ENCODE peak calls at places on chromosomes 1 and 21, in nine cellular contexts. I is myocyte; G is non-pigmented ciliary epithelial cell; E is thoracic aorta; W is naive thymus-derived CD8-positive, alpha-beta T cell; H is CMK; V is mucosa of descending colon; A is uterus; Q is ELF-1. T is an unnamed sample.

GRCh38 chr1:58815680-58816071 is 31.8 kb upstream of the JUN start:
- DNase-seq in I (peak; percentile 61), G (no peak), E (no peak), W (peak; percentile 24), H (no peak), V (peak; percentile 75), A (no peak), Q (peak; percentile 45), T (no peak)

GRCh38 chr1:179187043-179187442 is 42.4 kb downstream of the ABL2 start:
- DNase-seq in I (no peak), G (no peak), E (no peak), W (no peak), H (no peak), V (no peak), A (no peak), Q (no peak), T (no peak)

GRCh38 chr1:213715182-213715581 is 272.6 kb upstream of the PROX1 start:
- DNase-seq in I (no peak), G (no peak), E (no peak), W (no peak), H (no peak), V (no peak), A (no peak), Q (no peak), T (no peak)

GRCh38 chr1:203380395-203381150 is 29.7 kb upstream of the FMOD start:
- DNase-seq in I (no peak), G (no peak), E (no peak), W (no peak), H (no peak), V (no peak), A (no peak), Q (no peak), T (no peak)

GRCh38 chr1:36889478-36889845 is 144.9 kb downstream of the GRIK3 start:
- DNase-seq in I (no peak), G (no peak), E (no peak), W (no peak), H (no peak), V (no peak), A (no peak), Q (no peak), T (no peak)

GRCh38 chr1:56578664-56578962 is 750 bp downstream of the PLPP3 start:
- DNase-seq in I (no peak), G (no peak), E (no peak), W (no peak), H (no peak), V (no peak), A (no peak), Q (no peak), T (no peak)

GRCh38 chr1:44105810-44106209 is 12.8 kb upstream of the KLF17 start:
- DNase-seq in I (no peak), G (no peak), E (no peak), W (no peak), H (no peak), V (no peak), A (no peak), Q (no peak), T (no peak)

GRCh38 chr1:77473690-77474089 is 191.9 kb downstream of the AK5 start:
- DNase-seq in I (peak; percentile 78), G (peak; percentile 56), E (no peak), W (no peak), H (no peak), V (no peak), A (no peak), Q (no peak), T (no peak)

GRCh38 chr21:17901458-17902092 is 82.4 kb upstream of the C21orf91 start:
- DNase-seq in I (no peak), G (no peak), E (no peak), W (no peak), H (no peak), V (no peak), A (no peak), Q (peak; percentile 49), T (no peak)

GRCh38 chr21:45318556-45319341 is 31.1 kb upstream of the POFUT2 start:
- DNase-seq in I (no peak), G (no peak), E (no peak), W (no peak), H (no peak), V (no peak), A (peak; percentile 65), Q (peak; percentile 94), T (no peak)

GRCh38 chr21:35575280-35575915 is 484.9 kb downstream of the SETD4 start:
- DNase-seq in I (peak; percentile 78), G (peak; percentile 55), E (no peak), W (no peak), H (no peak), V (no peak), A (no peak), Q (no peak), T (peak; percentile 30)

GRCh38 chr1:11407301-11407994 is 71.5 kb upstream of the DISP3 start:
- DNase-seq in I (no peak), G (no peak), E (no peak), W (peak; percentile 22), H (peak; percentile 67), V (no peak), A (no peak), Q (no peak), T (peak; percentile 47)

GRCh38 chr1:77139389-77139788 is 79.8 kb downstream of the PIGK start:
- DNase-seq in I (peak; percentile 3), G (no peak), E (no peak), W (no peak), H (no peak), V (no peak), A (no peak), Q (no peak), T (no peak)

GRCh38 chr1:184664042-184664659 is 90.5 kb downstream of the EDEM3 start:
- DNase-seq in I (peak; percentile 73), G (peak; percentile 5), E (no peak), W (peak; percentile 13), H (no peak), V (peak; percentile 83), A (peak; percentile 84), Q (peak; percentile 89), T (peak; percentile 67)

GRCh38 chr1:107782192-107782845 is 182.7 kb downstream of the VAV3 start:
- DNase-seq in I (peak; percentile 76), G (peak; percentile 13), E (no peak), W (peak; percentile 75), H (peak; percentile 32), V (no peak), A (no peak), Q (no peak), T (peak; percentile 86)

GRCh38 chr1:7970250-7970649 is 8.7 kb downstream of the PARK7 start:
- DNase-seq in I (no peak), G (no peak), E (no peak), W (no peak), H (no peak), V (no peak), A (no peak), Q (no peak), T (no peak)

GRCh38 chr1:31111290-31111951 is 45.9 kb upstream of the PUM1 start:
- DNase-seq in I (peak; percentile 48), G (no peak), E (no peak), W (no peak), H (no peak), V (peak; percentile 55), A (peak; percentile 15), Q (peak; percentile 82), T (no peak)

GRCh38 chr21:26961704-26962103 is 5.2 kb downstream of the ADAMTS5 start:
- DNase-seq in I (peak; percentile 71), G (no peak), E (no peak), W (no peak), H (no peak), V (no peak), A (peak; percentile 23), Q (peak; percentile 40), T (peak; percentile 73)

GRCh38 chr1:74480068-74480467 is 32.3 kb downstream of the LRRC53 start:
- DNase-seq in I (peak; percentile 24), G (no peak), E (no peak), W (no peak), H (no peak), V (no peak), A (no peak), Q (no peak), T (no peak)

GRCh38 chr1:172809751-172810150 is 150.8 kb downstream of the FASLG start:
- DNase-seq in I (no peak), G (no peak), E (no peak), W (no peak), H (no peak), V (no peak), A (no peak), Q (no peak), T (no peak)

GRCh38 chr21:42384184-42384583 is 11.7 kb downstream of the TMPRSS3 start:
- DNase-seq in I (no peak), G (no peak), E (no peak), W (no peak), H (no peak), V (no peak), A (no peak), Q (no peak), T (no peak)

GRCh38 chr1:113415256-113416189 is 25.2 kb downstream of the MAGI3 start:
- DNase-seq in I (no peak), G (no peak), E (no peak), W (no peak), H (no peak), V (no peak), A (no peak), Q (no peak), T (no peak)

GRCh38 chr1:30759718-30760281 is 2.2 kb upstream of the LAPTM5 start:
- DNase-seq in I (no peak), G (no peak), E (no peak), W (peak; percentile 71), H (no peak), V (no peak), A (no peak), Q (peak; percentile 57), T (peak; percentile 68)

GRCh38 chr1:3545363-3546047 is 65.8 kb downstream of the MEGF6 start:
- DNase-seq in I (peak; percentile 35), G (no peak), E (no peak), W (no peak), H (no peak), V (no peak), A (peak; percentile 59), Q (no peak), T (no peak)

GRCh38 chr1:32151319-32151787 is 28.1 kb upstream of the TXLNA start:
- DNase-seq in I (peak; percentile 40), G (no peak), E (no peak), W (no peak), H (no peak), V (no peak), A (no peak), Q (no peak), T (peak; percentile 78)

GRCh38 chr1:88685239-88685604 is 1.1 kb downstream of the PKN2 start:
- DNase-seq in I (peak; percentile 12), G (no peak), E (no peak), W (no peak), H (no peak), V (no peak), A (no peak), Q (no peak), T (no peak)

GRCh38 chr21:44259082-44259705 is 2.5 kb downstream of the DNMT3L start:
- DNase-seq in I (no peak), G (no peak), E (no peak), W (no peak), H (no peak), V (no peak), A (no peak), Q (no peak), T (no peak)

GRCh38 chr1:155052412-155053400 is 1.6 kb downstream of the ADAM15 start:
- DNase-seq in I (peak; percentile 17), G (no peak), E (no peak), W (peak; percentile 19), H (no peak), V (peak; percentile 67), A (no peak), Q (no peak), T (no peak)

GRCh38 chr1:164660415-164661174 is 101.6 kb downstream of the PBX1 start:
- DNase-seq in I (peak; percentile 31), G (peak; percentile 63), E (no peak), W (peak; percentile 66), H (peak; percentile 8), V (no peak), A (no peak), Q (no peak), T (peak; percentile 38)

GRCh38 chr1:185960377-185961151 is 226.4 kb downstream of the HMCN1 start:
- DNase-seq in I (no peak), G (no peak), E (no peak), W (no peak), H (no peak), V (no peak), A (peak; percentile 17), Q (no peak), T (no peak)

GRCh38 chr21:35562876-35563275 is 497.4 kb downstream of the SETD4 start:
- DNase-seq in I (no peak), G (no peak), E (no peak), W (no peak), H (no peak), V (no peak), A (no peak), Q (no peak), T (no peak)